ENCODE peak calls at places on chromosomes 13 and 19, in six cellular contexts. One of them, this sample, is unnamed.

GRCh38 chr13:44915962-44916361 is 73.3 kb downstream of the NUFIP1 start:
- DNase-seq in NB4: no peak
- DNase-seq in activated B cell treated with CpG ODN at 0.5 μM for 24 hours: no peak
- DNase-seq in AG04450: no peak
- DNase-seq in fibroblast of pulmonary artery: no peak
- DNase-seq in epithelial cell of esophagus: no peak
- DNase-seq in this sample: no peak

GRCh38 chr19:10439588-10439987 is 19.2 kb downstream of the PDE4A start:
- DNase-seq in epithelial cell of esophagus: no peak
- DNase-seq in fibroblast of pulmonary artery: no peak
- DNase-seq in activated B cell treated with CpG ODN at 0.5 μM for 24 hours: no peak
- DNase-seq in NB4: no peak
- DNase-seq in AG04450: no peak
- DNase-seq in this sample: no peak

GRCh38 chr19:2428756-2429711 is 1.6 kb upstream of the TIMM13 start:
- DNase-seq in epithelial cell of esophagus: no peak
- DNase-seq in activated B cell treated with CpG ODN at 0.5 μM for 24 hours: no peak
- DNase-seq in fibroblast of pulmonary artery: no peak
- DNase-seq in NB4: no peak
- DNase-seq in AG04450: no peak
- DNase-seq in this sample: no peak

GRCh38 chr13:99434258-99434788 is 66.9 kb upstream of the TM9SF2 start:
- DNase-seq in AG04450: no peak
- DNase-seq in epithelial cell of esophagus: no peak
- DNase-seq in NB4: no peak
- DNase-seq in activated B cell treated with CpG ODN at 0.5 μM for 24 hours: no peak
- DNase-seq in fibroblast of pulmonary artery: no peak
- DNase-seq in this sample: no peak

GRCh38 chr13:113557013-113557412 is 27.5 kb upstream of the TFDP1 start:
- DNase-seq in AG04450: no peak
- DNase-seq in activated B cell treated with CpG ODN at 0.5 μM for 24 hours: no peak
- DNase-seq in epithelial cell of esophagus: no peak
- DNase-seq in NB4: no peak
- DNase-seq in fibroblast of pulmonary artery: no peak
- DNase-seq in this sample: no peak

GRCh38 chr19:55146648-55147218 is 2.3 kb downstream of the TNNT1 start:
- DNase-seq in epithelial cell of esophagus: peak; percentile 32
- DNase-seq in AG04450: no peak
- DNase-seq in fibroblast of pulmonary artery: no peak
- DNase-seq in NB4: peak; percentile 24
- DNase-seq in activated B cell treated with CpG ODN at 0.5 μM for 24 hours: no peak
- DNase-seq in this sample: no peak

GRCh38 chr19:43768273-43769050 is 12.3 kb downstream of the KCNN4 start:
- DNase-seq in AG04450: no peak
- DNase-seq in NB4: peak; percentile 79
- DNase-seq in activated B cell treated with CpG ODN at 0.5 μM for 24 hours: no peak
- DNase-seq in epithelial cell of esophagus: no peak
- DNase-seq in fibroblast of pulmonary artery: no peak
- DNase-seq in this sample: peak; percentile 89

GRCh38 chr13:70203661-70204229 is 95.5 kb upstream of the KLHL1 start:
- DNase-seq in fibroblast of pulmonary artery: no peak
- DNase-seq in AG04450: no peak
- DNase-seq in NB4: peak; percentile 37
- DNase-seq in activated B cell treated with CpG ODN at 0.5 μM for 24 hours: no peak
- DNase-seq in epithelial cell of esophagus: peak; percentile 54
- DNase-seq in this sample: no peak

GRCh38 chr13:99191900-99192399 is 8.7 kb upstream of the UBAC2 start:
- DNase-seq in epithelial cell of esophagus: no peak
- DNase-seq in fibroblast of pulmonary artery: no peak
- DNase-seq in AG04450: peak; percentile 27
- DNase-seq in activated B cell treated with CpG ODN at 0.5 μM for 24 hours: no peak
- DNase-seq in NB4: no peak
- DNase-seq in this sample: no peak

GRCh38 chr19:1269478-1270167 is 491 bp downstream of the CIRBP start:
- DNase-seq in NB4: peak; percentile 77
- DNase-seq in epithelial cell of esophagus: peak; percentile 75
- DNase-seq in AG04450: no peak
- DNase-seq in fibroblast of pulmonary artery: peak; percentile 91
- DNase-seq in activated B cell treated with CpG ODN at 0.5 μM for 24 hours: peak; percentile 86
- DNase-seq in this sample: peak; percentile 86

GRCh38 chr13:49319555-49320350 is 72.0 kb downstream of the CDADC1 start:
- DNase-seq in activated B cell treated with CpG ODN at 0.5 μM for 24 hours: no peak
- DNase-seq in epithelial cell of esophagus: no peak
- DNase-seq in AG04450: peak; percentile 54
- DNase-seq in fibroblast of pulmonary artery: peak; percentile 46
- DNase-seq in NB4: peak; percentile 32
- DNase-seq in this sample: no peak

GRCh38 chr19:48516536-48516935 is 4.9 kb upstream of the LMTK3 start:
- DNase-seq in fibroblast of pulmonary artery: no peak
- DNase-seq in epithelial cell of esophagus: no peak
- DNase-seq in NB4: no peak
- DNase-seq in activated B cell treated with CpG ODN at 0.5 μM for 24 hours: no peak
- DNase-seq in AG04450: no peak
- DNase-seq in this sample: no peak

GRCh38 chr19:31675187-31675913 is 326.1 kb upstream of the TSHZ3 start:
- DNase-seq in AG04450: no peak
- DNase-seq in fibroblast of pulmonary artery: peak; percentile 6
- DNase-seq in NB4: no peak
- DNase-seq in activated B cell treated with CpG ODN at 0.5 μM for 24 hours: no peak
- DNase-seq in epithelial cell of esophagus: no peak
- DNase-seq in this sample: no peak

GRCh38 chr19:56117889-56118288 is 3.2 kb downstream of the ZNF787 start:
- DNase-seq in AG04450: no peak
- DNase-seq in NB4: no peak
- DNase-seq in epithelial cell of esophagus: no peak
- DNase-seq in fibroblast of pulmonary artery: no peak
- DNase-seq in activated B cell treated with CpG ODN at 0.5 μM for 24 hours: no peak
- DNase-seq in this sample: no peak

GRCh38 chr13:53781941-53782340 is 753.3 kb downstream of the OLFM4 start:
- DNase-seq in epithelial cell of esophagus: no peak
- DNase-seq in activated B cell treated with CpG ODN at 0.5 μM for 24 hours: no peak
- DNase-seq in NB4: peak; percentile 7
- DNase-seq in AG04450: no peak
- DNase-seq in fibroblast of pulmonary artery: no peak
- DNase-seq in this sample: no peak

GRCh38 chr13:42891591-42891990 is 100.5 kb downstream of the EPSTI1 start:
- DNase-seq in NB4: no peak
- DNase-seq in activated B cell treated with CpG ODN at 0.5 μM for 24 hours: no peak
- DNase-seq in AG04450: no peak
- DNase-seq in epithelial cell of esophagus: peak; percentile 46
- DNase-seq in fibroblast of pulmonary artery: peak; percentile 76
- DNase-seq in this sample: no peak

GRCh38 chr13:41056194-41056593 is 5.1 kb upstream of the WBP4 start:
- DNase-seq in AG04450: no peak
- DNase-seq in fibroblast of pulmonary artery: no peak
- DNase-seq in activated B cell treated with CpG ODN at 0.5 μM for 24 hours: no peak
- DNase-seq in epithelial cell of esophagus: no peak
- DNase-seq in NB4: no peak
- DNase-seq in this sample: no peak

GRCh38 chr13:41052441-41052840 is 8.9 kb upstream of the WBP4 start:
- DNase-seq in activated B cell treated with CpG ODN at 0.5 μM for 24 hours: no peak
- DNase-seq in AG04450: no peak
- DNase-seq in fibroblast of pulmonary artery: no peak
- DNase-seq in NB4: no peak
- DNase-seq in epithelial cell of esophagus: no peak
- DNase-seq in this sample: no peak

GRCh38 chr13:41053384-41053826 is 7.9 kb upstream of the WBP4 start:
- DNase-seq in NB4: peak; percentile 93
- DNase-seq in activated B cell treated with CpG ODN at 0.5 μM for 24 hours: no peak
- DNase-seq in epithelial cell of esophagus: peak; percentile 63
- DNase-seq in AG04450: no peak
- DNase-seq in fibroblast of pulmonary artery: peak; percentile 77
- DNase-seq in this sample: peak; percentile 88

GRCh38 chr13:41054919-41055619 is 6.2 kb upstream of the WBP4 start:
- DNase-seq in activated B cell treated with CpG ODN at 0.5 μM for 24 hours: no peak
- DNase-seq in epithelial cell of esophagus: no peak
- DNase-seq in NB4: peak; percentile 68
- DNase-seq in AG04450: no peak
- DNase-seq in fibroblast of pulmonary artery: no peak
- DNase-seq in this sample: no peak

DNA sequence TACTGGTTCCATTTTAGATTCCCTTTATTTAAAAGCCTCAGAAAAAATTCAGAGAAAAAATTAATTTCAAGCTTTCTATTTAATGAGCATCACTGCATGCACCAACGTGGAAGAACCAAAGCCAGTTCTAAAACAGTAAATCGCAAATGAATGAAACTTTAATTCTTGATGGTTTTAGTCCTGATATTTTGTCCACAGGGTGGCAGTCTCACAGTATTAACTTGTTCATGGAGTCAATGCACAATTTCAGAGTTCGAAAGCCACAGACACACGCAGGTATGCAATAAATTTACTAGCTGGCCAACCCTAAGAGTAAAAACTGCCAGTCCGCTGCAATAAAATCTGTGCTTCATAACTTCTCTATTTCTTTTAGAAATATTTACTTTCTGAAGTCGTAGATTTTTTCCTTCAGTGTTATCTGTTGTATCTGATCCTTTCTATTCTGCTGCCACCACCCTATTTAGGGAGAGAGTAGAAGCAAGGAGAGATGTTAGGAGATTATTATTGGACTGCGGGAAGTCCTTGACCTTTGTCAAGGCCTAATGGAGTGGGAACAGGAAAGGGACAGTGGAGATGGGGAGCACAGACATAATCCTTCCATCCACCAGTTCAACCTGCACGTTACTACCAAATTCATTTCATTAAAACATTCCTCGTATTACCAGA is 7.0 kb upstream of the WBP4 start:
- DNase-seq in epithelial cell of esophagus: peak; percentile 65
- DNase-seq in NB4: peak; percentile 85
- DNase-seq in activated B cell treated with CpG ODN at 0.5 μM for 24 hours: no peak
- DNase-seq in AG04450: no peak
- DNase-seq in fibroblast of pulmonary artery: peak; percentile 64
- DNase-seq in this sample: no peak
- TF ChIP-seq CTCF in epithelial cell of esophagus: peak; percentile 50
- TF ChIP-seq CTCF in NB4: peak; percentile 38
- TF ChIP-seq CTCF in activated B cell treated with CpG ODN at 0.5 μM for 24 hours: peak; percentile 76
- TF ChIP-seq CTCF in AG04450: peak; percentile 53
- TF ChIP-seq CTCF in fibroblast of pulmonary artery: peak; percentile 44
- TF ChIP-seq CTCF in this sample: peak; percentile 78

GRCh38 chr19:27679399-27679798 is 1533.6 kb downstream of the UQCRFS1 start:
- DNase-seq in epithelial cell of esophagus: no peak
- DNase-seq in AG04450: no peak
- DNase-seq in fibroblast of pulmonary artery: no peak
- DNase-seq in NB4: no peak
- DNase-seq in activated B cell treated with CpG ODN at 0.5 μM for 24 hours: no peak
- DNase-seq in this sample: no peak

GRCh38 chr19:27676334-27676733 is 1536.6 kb downstream of the UQCRFS1 start:
- DNase-seq in fibroblast of pulmonary artery: no peak
- DNase-seq in AG04450: no peak
- DNase-seq in activated B cell treated with CpG ODN at 0.5 μM for 24 hours: no peak
- DNase-seq in NB4: no peak
- DNase-seq in epithelial cell of esophagus: no peak
- DNase-seq in this sample: no peak

GRCh38 chr19:27675771-27676170 is 1537.2 kb downstream of the UQCRFS1 start:
- DNase-seq in NB4: no peak
- DNase-seq in activated B cell treated with CpG ODN at 0.5 μM for 24 hours: no peak
- DNase-seq in fibroblast of pulmonary artery: no peak
- DNase-seq in epithelial cell of esophagus: no peak
- DNase-seq in AG04450: no peak
- DNase-seq in this sample: no peak

GRCh38 chr19:27674701-27675100 is 1538.2 kb downstream of the UQCRFS1 start:
- DNase-seq in NB4: no peak
- DNase-seq in fibroblast of pulmonary artery: no peak
- DNase-seq in AG04450: no peak
- DNase-seq in epithelial cell of esophagus: no peak
- DNase-seq in activated B cell treated with CpG ODN at 0.5 μM for 24 hours: no peak
- DNase-seq in this sample: no peak

DNA sequence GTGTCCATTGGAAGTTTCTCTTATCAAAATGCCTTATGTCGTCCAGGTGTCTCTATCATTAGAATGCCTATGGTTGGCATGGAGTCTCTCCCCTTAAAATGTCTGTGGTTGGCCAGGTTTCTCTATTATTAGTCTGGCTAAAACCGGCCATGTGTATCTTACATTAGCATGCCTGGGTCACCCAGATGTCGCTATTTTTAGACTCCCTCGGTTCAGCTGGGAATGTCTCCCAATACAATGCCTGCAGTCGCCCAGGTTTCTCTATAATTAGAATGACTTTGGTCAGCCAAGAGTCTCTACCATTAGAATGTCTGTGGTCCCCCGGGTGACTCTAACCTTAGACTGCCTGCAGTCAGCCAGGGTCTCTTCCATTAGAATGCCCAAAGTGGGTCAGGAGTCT is 1536.1 kb downstream of the UQCRFS1 start:
- DNase-seq in AG04450: no peak
- DNase-seq in activated B cell treated with CpG ODN at 0.5 μM for 24 hours: no peak
- DNase-seq in fibroblast of pulmonary artery: no peak
- DNase-seq in NB4: no peak
- DNase-seq in epithelial cell of esophagus: no peak
- DNase-seq in this sample: no peak
- TF ChIP-seq CTCF in AG04450: no peak
- TF ChIP-seq CTCF in activated B cell treated with CpG ODN at 0.5 μM for 24 hours: no peak
- TF ChIP-seq CTCF in fibroblast of pulmonary artery: no peak
- TF ChIP-seq CTCF in NB4: no peak
- TF ChIP-seq CTCF in epithelial cell of esophagus: no peak
- TF ChIP-seq CTCF in this sample: no peak

DNA sequence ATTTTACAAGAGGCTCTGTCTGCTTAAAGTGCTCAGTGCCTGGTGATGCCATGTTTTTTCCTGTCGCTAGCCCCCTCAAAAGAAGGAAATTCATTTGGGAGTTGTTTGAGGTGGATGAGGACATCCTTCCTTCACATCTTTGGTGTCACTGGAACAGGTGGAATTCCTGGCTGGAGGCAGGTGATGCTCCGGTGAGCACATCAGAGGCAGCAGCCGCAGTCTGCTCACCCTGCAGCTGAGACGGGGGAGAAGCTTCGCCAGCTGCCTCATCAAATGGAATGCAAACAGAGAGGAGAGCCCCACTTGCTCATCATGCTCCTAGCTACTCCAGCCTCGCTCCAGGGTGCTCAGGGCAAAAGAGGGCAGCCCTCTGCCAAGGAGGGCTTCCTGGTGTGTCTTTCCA is 74.1 kb upstream of the UBL3 start:
- DNase-seq in NB4: no peak
- DNase-seq in AG04450: no peak
- DNase-seq in fibroblast of pulmonary artery: peak; percentile 15
- DNase-seq in epithelial cell of esophagus: peak; percentile 91
- DNase-seq in activated B cell treated with CpG ODN at 0.5 μM for 24 hours: no peak
- DNase-seq in this sample: no peak
- TF ChIP-seq CTCF in NB4: no peak
- TF ChIP-seq CTCF in AG04450: no peak
- TF ChIP-seq CTCF in fibroblast of pulmonary artery: no peak
- TF ChIP-seq CTCF in epithelial cell of esophagus: no peak
- TF ChIP-seq CTCF in activated B cell treated with CpG ODN at 0.5 μM for 24 hours: no peak
- TF ChIP-seq CTCF in this sample: peak; percentile 45

DNA sequence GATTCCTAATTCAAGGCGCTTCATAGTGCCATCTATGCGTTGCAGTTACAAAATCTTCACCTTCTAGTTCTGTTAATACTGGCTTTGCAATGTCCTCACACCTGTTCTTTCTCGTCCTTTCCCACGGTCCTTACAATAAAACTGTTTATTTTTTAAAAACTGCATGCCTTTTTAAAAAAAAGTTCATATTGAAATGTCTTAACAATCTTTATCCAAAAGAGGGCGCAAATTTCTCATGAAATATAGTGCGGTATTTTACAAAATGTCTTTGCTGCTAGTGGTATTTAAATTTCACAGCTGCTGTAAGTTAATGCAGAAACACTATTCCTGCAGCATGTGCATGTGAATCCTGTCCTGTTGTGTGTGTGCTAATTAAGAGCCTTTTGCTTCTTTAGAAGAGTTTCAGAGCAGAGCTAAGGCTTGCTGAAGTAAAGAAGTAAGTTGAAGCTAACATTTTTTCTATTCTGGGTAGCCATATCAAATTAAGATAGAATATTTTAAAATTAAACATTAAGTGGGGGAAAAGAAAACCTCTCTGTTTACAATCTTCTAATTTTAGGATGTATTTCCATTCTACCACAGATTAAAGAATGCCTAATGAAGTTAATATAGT is 15.8 kb upstream of the CLDN10 start:
- DNase-seq in epithelial cell of esophagus: peak; percentile 48
- DNase-seq in NB4: peak; percentile 46
- DNase-seq in fibroblast of pulmonary artery: peak; percentile 63
- DNase-seq in AG04450: no peak
- DNase-seq in activated B cell treated with CpG ODN at 0.5 μM for 24 hours: no peak
- DNase-seq in this sample: no peak
- TF ChIP-seq CTCF in epithelial cell of esophagus: peak; percentile 42
- TF ChIP-seq CTCF in NB4: peak; percentile 20
- TF ChIP-seq CTCF in fibroblast of pulmonary artery: peak; percentile 45
- TF ChIP-seq CTCF in AG04450: peak; percentile 49
- TF ChIP-seq CTCF in activated B cell treated with CpG ODN at 0.5 μM for 24 hours: peak; percentile 33
- TF ChIP-seq CTCF in this sample: peak; percentile 72